ENCODE peak calls at places on chromosomes 12 and 14, in four cellular contexts. M is ACHN, C is SHP77, H is AG08395. P is an unnamed sample.

GRCh38 chr12:50913224-50913623 is 39.1 kb upstream of the HIGD1C start:
- DNase-seq in H (no peak), M (no peak), C (no peak), P (no peak)

GRCh38 chr14:58690801-58691516 is 53.2 kb downstream of the DACT1 start:
- DNase-seq in H (no peak), C (peak), M (no peak), P (no peak)

GRCh38 chr14:23067847-23068791 is 10.8 kb upstream of the CDH24 start:
- DNase-seq in C (no peak), H (no peak), M (no peak), P (no peak)

GRCh38 chr14:100042328-100042727 is 22.9 kb upstream of the EVL start:
- DNase-seq in H (no peak), M (no peak), C (no peak), P (no peak)

GRCh38 chr14:76926521-76927251 is 100.5 kb downstream of the LRRC74A start:
- DNase-seq in H (peak), C (no peak), M (no peak), P (no peak)

GRCh38 chr14:68377459-68377858 is 415.4 kb downstream of the ZFP36L1 start:
- DNase-seq in C (peak), H (peak), M (no peak), P (no peak)

GRCh38 chr12:8644345-8645248 is 18.0 kb downstream of the MFAP5 start:
- DNase-seq in M (no peak), C (no peak), H (no peak), P (no peak)

GRCh38 chr14:56150018-56150417 is 31.8 kb downstream of the PELI2 start:
- DNase-seq in M (no peak), H (no peak), C (no peak), P (no peak)

GRCh38 chr14:93727917-93728650 is 60.2 kb downstream of the PRIMA1 start:
- DNase-seq in H (no peak), C (no peak), M (no peak), P (no peak)

GRCh38 chr12:7139213-7139612 is 9.0 kb downstream of the CLSTN3 start:
- DNase-seq in H (no peak), M (no peak), C (no peak), P (no peak)

GRCh38 chr12:30882706-30883105 is 43.8 kb upstream of the TSPAN11 start:
- DNase-seq in H (no peak), C (peak), M (peak), P (no peak)

GRCh38 chr14:85241022-85241880 is 288.7 kb upstream of the FLRT2 start:
- DNase-seq in H (no peak), M (no peak), C (no peak), P (peak)

GRCh38 chr12:99277566-99277965 is 370.0 kb upstream of the GARIN6 start:
- DNase-seq in M (no peak), H (no peak), C (no peak), P (no peak)

GRCh38 chr12:94267530-94267877 is 119.1 kb downstream of the PLXNC1 start:
- DNase-seq in C (no peak), M (no peak), H (no peak), P (no peak)

GRCh38 chr14:64340560-64341196 is 46.5 kb upstream of the ESR2 start:
- DNase-seq in C (no peak), H (no peak), M (no peak), P (no peak)

GRCh38 chr12:6563448-6564050 is 4.5 kb downstream of the NOP2 start:
- DNase-seq in C (no peak), M (peak), H (peak), P (no peak)

GRCh38 chr12:64332938-64333337 is 57.6 kb downstream of the C12orf56 start:
- DNase-seq in C (no peak), H (no peak), M (no peak), P (no peak)

GRCh38 chr12:124592481-124593160 is 25.2 kb upstream of the NCOR2 start:
- DNase-seq in H (no peak), M (no peak), C (no peak), P (no peak)

GRCh38 chr14:82565825-82566224 is 1032.2 kb upstream of the SEL1L start:
- DNase-seq in H (no peak), C (no peak), M (no peak), P (no peak)

GRCh38 chr12:57614178-57614947 is 3.1 kb downstream of the ARHGEF25 start:
- DNase-seq in H (peak), M (peak), C (no peak), P (no peak)

GRCh38 chr12:125194999-125195398 is 129.8 kb downstream of the AACS start:
- DNase-seq in M (peak), C (no peak), H (no peak), P (no peak)

GRCh38 chr14:49857427-49858003 is 4.9 kb upstream of the NEMF start:
- DNase-seq in M (no peak), C (no peak), H (no peak), P (no peak)

GRCh38 chr14:23557521-23557920 is 1.4 kb downstream of the THTPA start:
- DNase-seq in C (no peak), M (no peak), H (no peak), P (no peak)

GRCh38 chr14:39988939-39989338 is 556.7 kb upstream of the FBXO33 start:
- DNase-seq in M (peak), H (no peak), C (peak), P (peak)

GRCh38 chr12:52119398-52120254 is 40.1 kb downstream of the SMIM41 start:
- DNase-seq in H (peak), M (peak), C (peak), P (no peak)

GRCh38 chr12:130829391-130830245 is 9.4 kb downstream of the STX2 start:
- DNase-seq in M (no peak), C (no peak), H (no peak), P (no peak)

GRCh38 chr12:43336962-43337555 is 214.9 kb downstream of the ADAMTS20 start:
- DNase-seq in M (peak), C (no peak), H (peak), P (no peak)

GRCh38 chr12:96015672-96016071 is 19.5 kb upstream of the HAL start:
- DNase-seq in M (peak), C (peak), H (peak), P (no peak)

GRCh38 chr12:106296179-106296877 is 6.2 kb upstream of the TCP11L2 start:
- DNase-seq in H (peak), C (no peak), M (peak), P (no peak)

GRCh38 chr12:15227004-15227679 is 5.9 kb upstream of the RERG start:
- DNase-seq in C (peak), H (peak), M (peak), P (peak)

GRCh38 chr14:86464386-86464785 is 934.4 kb downstream of the FLRT2 start:
- DNase-seq in H (peak), C (no peak), M (no peak), P (no peak)

GRCh38 chr14:21911877-21912276 is 238.3 kb upstream of the OR4E1 start:
- DNase-seq in M (no peak), C (no peak), H (no peak), P (no peak)

GRCh38 chr12:26334621-26335124 is 139.3 kb downstream of the SSPN start:
- DNase-seq in H (no peak), M (no peak), C (no peak), P (no peak)